ENCODE peak calls at places on chromosomes 11 and 22, in four cellular contexts. D is NCI-H345; T is AG04450; K is activated CD8-positive, alpha-beta memory T cell treated with anti-CD3 and anti-CD28 coated beads for 1 hour. M is an unnamed sample.

GRCh38 chr22:40348025-40348658 is 1.8 kb downstream of the ADSL start:
- DNase-seq in D (peak; percentile 15), T (no peak), K (no peak), M (peak; percentile 25)

GRCh38 chr11:130448416-130449068 is at the start of gene ADAMTS15:
- DNase-seq in D (peak; percentile 68), T (no peak), K (no peak), M (peak; percentile 87)

GRCh38 chr11:46677169-46677568 is 23.2 kb downstream of the ARHGAP1 start:
- DNase-seq in D (no peak), T (no peak), K (no peak), M (no peak)

GRCh38 chr11:134272381-134273316 is 3.5 kb upstream of the GLB1L3 start:
- DNase-seq in D (peak; percentile 64), T (peak; percentile 39), K (no peak), M (no peak)

GRCh38 chr11:2304156-2305139 is 2.6 kb downstream of the TSPAN32 start:
- DNase-seq in D (no peak), T (no peak), K (no peak), M (no peak)

GRCh38 chr11:127506647-127507046 is 506.1 kb upstream of the KIRREL3 start:
- DNase-seq in D (no peak), T (no peak), K (no peak), M (no peak)

GRCh38 chr11:75490221-75491181 is 35.2 kb downstream of the GDPD5 start:
- DNase-seq in D (no peak), T (no peak), K (no peak), M (no peak)

GRCh38 chr11:11978792-11979486 is 29.5 kb downstream of the DKK3 start:
- DNase-seq in D (peak; percentile 12), T (no peak), K (no peak), M (no peak)

GRCh38 chr11:103927535-103927934 is 108.9 kb upstream of the DDI1 start:
- DNase-seq in D (no peak), T (no peak), K (no peak), M (peak; percentile 17)

M was measured in amniotic stem cell.